ENCODE peak calls at places on chromosomes 13 and 19, in ten cellular contexts. L is thoracic aorta, H is PC-3, W is sigmoid colon, G is neural progenitor cell, R is neuronal stem cell, I is mucosa of descending colon, Q is transverse colon, T is kidney, F is adipocyte. O is an unnamed sample. For H3K4me1, the result is how much of the 10 kb centered on the place peaks cover.

GRCh38 chr19:58261968-58262921 is 16.5 kb upstream of the ZNF8 start:
- DNase-seq in H (peak), I (no peak), L (no peak), G (no peak), F (no peak), T (no peak), W (no peak), Q (no peak), R (no peak), O (no peak)

GRCh38 chr19:49132974-49133609 is 13.7 kb downstream of the PPFIA3 start:
- DNase-seq in L (no peak), H (no peak), T (peak), G (peak), R (no peak), I (peak), W (no peak), Q (peak), F (no peak), O (no peak)

GRCh38 chr13:26568132-26568815 is 10.8 kb downstream of the WASF3 start:
- DNase-seq in G (no peak), R (no peak), F (no peak), W (no peak), Q (no peak), L (no peak), H (no peak), T (no peak), I (no peak), O (no peak)

GRCh38 chr13:72109863-72110262 is 242.9 kb upstream of the DACH1 start:
- DNase-seq in L (no peak), G (no peak), R (no peak), W (no peak), H (peak), I (no peak), Q (no peak), F (peak), T (no peak), O (peak)

GRCh38 chr19:14901675-14902260 is 15.8 kb upstream of the OR7A17 start:
- DNase-seq in F (no peak), L (no peak), R (no peak), T (no peak), W (no peak), I (no peak), H (peak), G (no peak), Q (no peak), O (no peak)

GRCh38 chr13:25171517-25172302 is at the start of gene AMER2:
- DNase-seq in G (peak), I (no peak), F (peak), T (no peak), Q (peak), R (peak), L (no peak), W (peak), H (no peak), O (peak)

GRCh38 chr13:20159646-20160345 is 1.1 kb downstream of the GJA3 start:
- DNase-seq in R (no peak), F (peak), H (peak), Q (no peak), T (no peak), L (no peak), W (no peak), G (peak), I (no peak), O (peak)

GRCh38 chr13:99218545-99218944 is 17.9 kb downstream of the UBAC2 start:
- DNase-seq in I (no peak), R (no peak), F (no peak), Q (no peak), T (no peak), W (no peak), G (peak), L (no peak), H (no peak), O (peak)

GRCh38 chr19:4206818-4207484 is 22.4 kb upstream of the EBI3 start:
- DNase-seq in T (no peak), L (no peak), I (no peak), H (no peak), R (no peak), F (no peak), Q (no peak), G (no peak), W (no peak), O (no peak)

GRCh38 chr19:35986664-35987570 is 8.1 kb upstream of the SDHAF1 start:
- DNase-seq in L (no peak), I (no peak), W (no peak), T (no peak), Q (peak), R (no peak), H (no peak), G (peak), F (peak), O (no peak)

GRCh38 chr19:42053037-42053935 is 16.7 kb downstream of the GRIK5 start:
- DNase-seq in L (no peak), F (no peak), T (no peak), H (peak), G (no peak), Q (no peak), W (no peak), I (no peak), R (no peak), O (no peak)

GRCh38 chr19:40445945-40446784 is 2.0 kb upstream of the SERTAD3 start:
- DNase-seq in Q (peak), R (no peak), T (peak), W (no peak), I (peak), G (peak), F (no peak), H (peak), L (no peak), O (no peak)

GRCh38 chr13:97279913-97280312 is 57.8 kb downstream of the MBNL2 start:
- DNase-seq in W (no peak), Q (no peak), R (no peak), L (no peak), T (no peak), H (peak), F (peak), I (no peak), G (no peak), O (peak)
- H3K4me1 ChIP-seq in W (under half), Q (half or more), R (under half), L (half or more), T (under half), H (under half), F (half or more), I (under half), G (under half), O (half or more)

DNA sequence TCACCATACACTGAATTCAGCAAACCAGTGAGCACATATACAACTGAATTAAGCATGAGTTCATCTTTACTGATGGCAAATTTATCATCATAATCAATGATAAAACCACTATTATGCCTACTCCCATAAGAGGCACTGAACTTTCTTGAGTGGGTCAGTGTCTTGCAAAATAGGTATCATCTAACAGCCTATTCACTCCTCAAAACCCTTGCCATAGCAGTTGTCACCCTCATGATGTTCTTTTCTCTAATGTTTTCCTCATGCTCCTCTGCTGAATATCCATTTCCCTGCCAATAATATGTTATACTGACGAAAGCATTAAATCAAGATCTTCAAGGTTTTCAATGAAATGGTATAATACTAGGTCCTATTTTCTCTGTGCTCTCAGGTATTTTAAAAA is 5.6 kb downstream of the ARGLU1 start:
- DNase-seq in L (no peak), G (no peak), W (no peak), R (no peak), F (no peak), Q (no peak), I (no peak), T (no peak), H (no peak), O (no peak)
- H3K4me1 ChIP-seq in L (half or more), G (half or more), W (under half), R (under half), F (under half), Q (under half), I (under half), T (under half), H (under half), O (under half)

GRCh38 chr13:103335226-103335625 is 269.0 kb upstream of the SLC10A2 start:
- DNase-seq in L (no peak), G (no peak), T (no peak), W (no peak), H (no peak), F (no peak), I (no peak), Q (no peak), R (no peak), O (no peak)
- H3K4me1 ChIP-seq in L (under half), G (under half), T (under half), W (under half), H (under half), F (under half), I (under half), Q (under half), R (under half), O (under half)

GRCh38 chr19:1017906-1018305 is 3.0 kb downstream of the TMEM259 start:
- DNase-seq in T (no peak), H (no peak), W (no peak), R (no peak), F (no peak), I (peak), Q (no peak), G (no peak), L (no peak), O (no peak)
- H3K4me1 ChIP-seq in T (under half), H (under half), W (under half), R (under half), F (under half), I (under half), Q (half or more), G (under half), L (half or more), O (under half)

GRCh38 chr13:112575295-112575622 is 12.7 kb downstream of the TUBGCP3 start:
- DNase-seq in H (no peak), F (no peak), Q (no peak), T (no peak), G (no peak), W (no peak), R (no peak), L (no peak), I (no peak), O (no peak)

GRCh38 chr13:112574476-112575294 is 13.3 kb downstream of the TUBGCP3 start:
- DNase-seq in W (no peak), I (no peak), Q (no peak), G (no peak), F (no peak), T (no peak), L (no peak), H (no peak), R (no peak), O (no peak)

GRCh38 chr13:112572408-112572807 is 15.5 kb downstream of the TUBGCP3 start:
- DNase-seq in G (no peak), H (no peak), R (no peak), T (no peak), Q (no peak), L (no peak), F (no peak), W (no peak), I (no peak), O (no peak)

GRCh38 chr13:112575680-112576079 is 12.3 kb downstream of the TUBGCP3 start:
- DNase-seq in R (no peak), W (no peak), T (no peak), G (no peak), I (no peak), H (no peak), F (no peak), Q (no peak), L (no peak), O (peak)

GRCh38 chr13:112573710-112574109 is 14.2 kb downstream of the TUBGCP3 start:
- DNase-seq in I (no peak), L (no peak), Q (no peak), T (no peak), G (no peak), F (no peak), H (no peak), R (no peak), W (no peak), O (no peak)
- H3K4me1 ChIP-seq in I (under half), L (under half), Q (under half), T (under half), G (under half), F (under half), H (under half), R (under half), W (under half), O (under half)

O was measured in astrocyte.